ENCODE peak calls at places on chromosomes 3 and 15, in nine cellular contexts. S, P, H, C, I, R, D, X and E are unnamed samples.

GRCh38 chr3:130971208-130971607 is 55.4 kb downstream of the ASTE1 start:
- DNase-seq in S (no peak), P (no peak), H (no peak), C (peak), I (no peak), R (no peak), D (no peak), X (no peak), E (no peak)

GRCh38 chr3:126119008-126119675 is 35.2 kb upstream of the SLC41A3 start:
- DNase-seq in S (no peak), P (no peak), H (no peak), C (no peak), I (no peak), R (no peak), D (peak), X (no peak), E (no peak)

GRCh38 chr3:71345429-71346027 is 238.0 kb downstream of the FOXP1 start:
- DNase-seq in S (no peak), P (no peak), H (no peak), C (no peak), I (no peak), R (no peak), D (no peak), X (peak), E (no peak)

GRCh38 chr3:126473292-126474168 is 2.2 kb downstream of the ZXDC start:
- DNase-seq in S (no peak), P (no peak), H (no peak), C (no peak), I (no peak), R (peak), D (no peak), X (no peak), E (peak)

GRCh38 chr3:166446291-166446690 is 609.1 kb upstream of the BCHE start:
- DNase-seq in S (no peak), P (no peak), H (peak), C (peak), I (no peak), R (no peak), D (no peak), X (no peak), E (no peak)

GRCh38 chr3:168117853-168118313 is 22.2 kb upstream of the GOLIM4 start:
- DNase-seq in S (no peak), P (no peak), H (no peak), C (peak), I (no peak), R (no peak), D (no peak), X (no peak), E (no peak)

GRCh38 chr3:132535575-132536441 is 61.3 kb upstream of the ACKR4 start:
- DNase-seq in S (peak), P (peak), H (peak), C (peak), I (peak), R (peak), D (peak), X (peak), E (peak)

GRCh38 chr3:72346526-72346926 is 501.7 kb downstream of the SHQ1 start:
- DNase-seq in S (peak), P (no peak), H (peak), C (peak), I (no peak), R (no peak), D (no peak), X (peak), E (no peak)

GRCh38 chr3:69012836-69013255 is 638 bp downstream of the EOGT start:
- DNase-seq in S (peak), P (no peak), H (peak), C (peak), I (peak), R (peak), D (peak), X (peak), E (no peak)

GRCh38 chr3:7309707-7310106 is 448.8 kb downstream of the GRM7 start:
- DNase-seq in S (no peak), P (no peak), H (no peak), C (peak), I (no peak), R (peak), D (no peak), X (peak), E (no peak)

GRCh38 chr3:195183071-195183776 is 87.7 kb downstream of the XXYLT1 start:
- DNase-seq in S (no peak), P (no peak), H (no peak), C (no peak), I (no peak), R (no peak), D (no peak), X (no peak), E (no peak)

GRCh38 chr15:51869074-51869425 is 39.6 kb downstream of the TMOD3 start:
- DNase-seq in S (no peak), P (no peak), H (no peak), C (peak), I (no peak), R (no peak), D (no peak), X (no peak), E (peak)

GRCh38 chr3:101796076-101796475 is 17.1 kb downstream of the NXPE3 start:
- DNase-seq in S (no peak), P (no peak), H (no peak), C (peak), I (no peak), R (no peak), D (no peak), X (no peak), E (no peak)

GRCh38 chr3:157248590-157249425 is 88.9 kb upstream of the CCNL1 start:
- DNase-seq in S (peak), P (no peak), H (peak), C (peak), I (peak), R (peak), D (no peak), X (peak), E (peak)

GRCh38 chr15:29134239-29134638 is 135.4 kb downstream of the NSMCE3 start:
- DNase-seq in S (no peak), P (no peak), H (no peak), C (no peak), I (no peak), R (no peak), D (no peak), X (no peak), E (no peak)

GRCh38 chr15:80556694-80557367 is 138.3 kb upstream of the ABHD17C start:
- DNase-seq in S (no peak), P (no peak), H (no peak), C (no peak), I (no peak), R (no peak), D (peak), X (peak), E (no peak)

GRCh38 chr3:179811321-179812095 is 158.7 kb downstream of the USP13 start:
- DNase-seq in S (peak), P (no peak), H (peak), C (peak), I (peak), R (peak), D (no peak), X (no peak), E (peak)

GRCh38 chr3:35784162-35784561 is 144.8 kb downstream of the ARPP21 start:
- DNase-seq in S (no peak), P (no peak), H (no peak), C (no peak), I (no peak), R (no peak), D (no peak), X (no peak), E (no peak)

GRCh38 chr3:57961177-57961827 is 46.9 kb upstream of the FLNB start:
- DNase-seq in S (no peak), P (no peak), H (no peak), C (no peak), I (no peak), R (no peak), D (no peak), X (no peak), E (no peak)

GRCh38 chr3:180492047-180492446 is 109.9 kb upstream of the TTC14 start:
- DNase-seq in S (no peak), P (no peak), H (no peak), C (no peak), I (no peak), R (no peak), D (no peak), X (no peak), E (no peak)

GRCh38 chr15:74863239-74864056 is 9.7 kb downstream of the SCAMP2 start:
- DNase-seq in S (peak), P (no peak), H (no peak), C (peak), I (no peak), R (no peak), D (no peak), X (no peak), E (no peak)